ENCODE peak calls at places on chromosomes 2 and 18, in five cellular contexts. G is GM13977; Q is activated CD4-positive, alpha-beta T cell treated with anti-CD3 and anti-CD28 coated beads for 48 hours; N is T-cell; X is BJ. A is an unnamed sample.

GRCh38 chr18:36006997-36007396 is 34.5 kb downstream of the RMP24 start:
- DNase-seq in X (no peak), G (no peak), N (no peak), Q (no peak), A (no peak)

GRCh38 chr2:104321800-104322164 is 532.1 kb upstream of the POU3F3 start:
- DNase-seq in G (no peak), N (no peak), X (no peak), Q (no peak), A (no peak)

GRCh38 chr18:75247041-75247551 is 36.5 kb downstream of the TSHZ1 start:
- DNase-seq in X (no peak), G (peak; percentile 42), N (no peak), Q (no peak), A (no peak)

GRCh38 chr2:109674894-109675534 is 60.9 kb downstream of the SOWAHC start:
- DNase-seq in N (no peak), Q (no peak), X (no peak), G (no peak), A (peak; percentile 79)

GRCh38 chr2:45885111-45885685 is 233.7 kb downstream of the PRKCE start:
- DNase-seq in X (peak; percentile 30), G (no peak), Q (no peak), N (no peak), A (no peak)

GRCh38 chr2:222052934-222053367 is 245.8 kb downstream of the PAX3 start:
- DNase-seq in N (no peak), X (no peak), Q (peak; percentile 12), G (no peak), A (no peak)

GRCh38 chr2:224196789-224197188 is 157.7 kb upstream of the SERPINE2 start:
- DNase-seq in X (no peak), G (no peak), N (no peak), Q (no peak), A (no peak)

GRCh38 chr2:54880428-54880827 is 157.0 kb downstream of the EML6 start:
- DNase-seq in X (no peak), Q (no peak), G (no peak), N (no peak), A (no peak)

GRCh38 chr2:12263730-12264129 is 453.0 kb upstream of the TRIB2 start:
- DNase-seq in N (no peak), G (no peak), X (no peak), Q (no peak), A (no peak)

GRCh38 chr2:70089946-70090523 is 2.8 kb downstream of the PCBP1 start:
- DNase-seq in Q (no peak), X (no peak), G (no peak), N (no peak), A (no peak)

GRCh38 chr2:80462654-80463053 is 158.1 kb upstream of the LRRTM1 start:
- DNase-seq in Q (no peak), G (no peak), X (no peak), N (no peak), A (no peak)

GRCh38 chr2:168149431-168149830 is 98.0 kb downstream of the STK39 start:
- DNase-seq in N (no peak), X (no peak), Q (no peak), G (no peak), A (no peak)

GRCh38 chr2:109516445-109517117 is 97.2 kb downstream of the SEPTIN10 start:
- DNase-seq in X (no peak), G (peak; percentile 54), N (no peak), Q (peak; percentile 41), A (no peak)

GRCh38 chr2:65349863-65350262 is 82.5 kb downstream of the SPRED2 start:
- DNase-seq in X (no peak), N (no peak), G (no peak), Q (no peak), A (peak; percentile 71)

GRCh38 chr2:158486970-158487325 is 30.2 kb downstream of the PKP4 start:
- DNase-seq in Q (no peak), N (no peak), G (no peak), X (no peak), A (no peak)

GRCh38 chr2:36452279-36452678 is 96.7 kb downstream of the CRIM1 start:
- DNase-seq in N (no peak), G (no peak), Q (no peak), X (peak; percentile 56), A (no peak)

GRCh38 chr18:7635948-7636347 is 68.8 kb downstream of the PTPRM start:
- DNase-seq in N (no peak), X (no peak), G (no peak), Q (no peak), A (no peak)

A was measured in Peyer's patch.